ENCODE peak calls at places on chromosome 15, in nine cellular contexts. G is kidney glomerular epithelial cell; Q is activated gamma-delta T cell treated with Interleukin-2 at 50 U/mL for 16 hours; R is body of pancreas; J is GM04504; V is HFFc6; X is T-helper 2 cell; P is stimulated activated CD8-positive, alpha-beta memory T cell treated with anti-CD3 and anti-CD28 coated beads, Interleukin-7, amount 100 ng/mL, for 1 hour; T is stimulated activated CD4-positive, alpha-beta T cell treated with anti-CD3 and anti-CD28 coated beads, TNF-alpha, amount 100 ng/mL, for 1 hour. Y is an unnamed sample.

GRCh38 chr15:101143321-101143720 is 108.5 kb downstream of the CHSY1 start:
- DNase-seq in P (no peak), R (no peak), J (no peak), V (no peak), X (no peak), T (no peak), G (no peak), Q (no peak), Y (no peak)

GRCh38 chr15:89647191-89647851 is 7.9 kb downstream of the KIF7 start:
- DNase-seq in Q (peak), P (peak), T (no peak), G (peak), X (peak), R (peak), J (no peak), V (peak), Y (peak)

GRCh38 chr15:41259546-41260189 is 28.6 kb downstream of the CHP1 start:
- DNase-seq in X (no peak), V (no peak), G (no peak), Q (no peak), J (no peak), P (no peak), R (no peak), T (no peak), Y (no peak)

GRCh38 chr15:82873000-82873680 is 63.7 kb downstream of the WHAMM start:
- DNase-seq in T (no peak), Q (no peak), R (no peak), P (no peak), X (no peak), V (no peak), J (no peak), G (no peak), Y (no peak)

GRCh38 chr15:69031013-69032001 is 16.8 kb downstream of the NOX5 start:
- DNase-seq in X (no peak), R (peak), Q (peak), T (no peak), P (peak), G (peak), V (no peak), J (no peak), Y (peak)

GRCh38 chr15:91468861-91469260 is 368.8 kb downstream of the SV2B start:
- DNase-seq in P (no peak), J (no peak), R (no peak), V (no peak), Q (no peak), X (no peak), T (no peak), G (no peak), Y (no peak)

GRCh38 chr15:45262906-45263456 is 10.9 kb downstream of the SLC28A2 start:
- DNase-seq in R (no peak), V (no peak), Q (no peak), P (no peak), X (no peak), J (no peak), T (no peak), G (no peak), Y (no peak)

GRCh38 chr15:92365816-92366215 is 27.9 kb upstream of the ST8SIA2 start:
- DNase-seq in T (no peak), G (no peak), V (no peak), Q (no peak), X (no peak), J (no peak), R (no peak), P (no peak), Y (no peak)

GRCh38 chr15:40245666-40246065 is 6.8 kb downstream of the PAK6 start:
- DNase-seq in P (no peak), J (no peak), V (no peak), T (no peak), G (no peak), R (no peak), X (no peak), Q (no peak), Y (no peak)

GRCh38 chr15:101156509-101157159 is 95.2 kb downstream of the CHSY1 start:
- DNase-seq in P (no peak), Q (no peak), J (no peak), R (no peak), X (no peak), G (no peak), T (no peak), V (no peak), Y (no peak)

GRCh38 chr15:67164811-67165652 is 89.4 kb downstream of the AAGAB start:
- DNase-seq in T (no peak), Q (no peak), P (no peak), V (no peak), G (no peak), J (no peak), R (no peak), X (no peak), Y (no peak)

GRCh38 chr15:50440932-50441331 is 16.7 kb downstream of the USP8 start:
- DNase-seq in V (no peak), R (no peak), J (no peak), P (no peak), X (no peak), Q (no peak), G (no peak), T (no peak), Y (no peak)

GRCh38 chr15:65394936-65395335 is 17.1 kb upstream of the IGDCC3 start:
- DNase-seq in V (no peak), X (no peak), J (no peak), Q (no peak), G (no peak), R (no peak), P (no peak), T (no peak), Y (no peak)